ENCODE peak calls at places on chromosomes 1 and 21, in seven cellular contexts. One of them, this sample, is unnamed. For H3K4me1 and H3K36me3, the result is how much of the 10 kb centered on the place peaks cover.

GRCh38 chr1:196180847-196181593 is 427.2 kb downstream of the KCNT2 start:
- DNase-seq in heart left ventricle: no peak
- DNase-seq in endodermal cell: no peak
- DNase-seq in neuronal stem cell: no peak
- DNase-seq in aorta: no peak
- DNase-seq in body of pancreas: no peak
- DNase-seq in CD4-positive, CD25-positive, alpha-beta regulatory T cell: no peak
- DNase-seq in this sample: no peak

GRCh38 chr1:233448290-233448689 is 120.8 kb downstream of the MAP3K21 start:
- DNase-seq in heart left ventricle: no peak
- DNase-seq in endodermal cell: no peak
- DNase-seq in body of pancreas: no peak
- DNase-seq in aorta: no peak
- DNase-seq in neuronal stem cell: no peak
- DNase-seq in CD4-positive, CD25-positive, alpha-beta regulatory T cell: no peak
- DNase-seq in this sample: no peak

GRCh38 chr1:71049951-71050598 is 2.5 kb upstream of the PTGER3 start:
- DNase-seq in heart left ventricle: no peak
- DNase-seq in CD4-positive, CD25-positive, alpha-beta regulatory T cell: peak
- DNase-seq in aorta: no peak
- DNase-seq in endodermal cell: peak
- DNase-seq in neuronal stem cell: peak
- DNase-seq in body of pancreas: no peak
- DNase-seq in this sample: peak

GRCh38 chr1:110356379-110356778 is 17.2 kb downstream of the RBM15 start:
- DNase-seq in heart left ventricle: no peak
- DNase-seq in endodermal cell: no peak
- DNase-seq in CD4-positive, CD25-positive, alpha-beta regulatory T cell: no peak
- DNase-seq in body of pancreas: no peak
- DNase-seq in aorta: no peak
- DNase-seq in neuronal stem cell: no peak
- DNase-seq in this sample: no peak

GRCh38 chr1:162276493-162276892 is 100.2 kb downstream of the SPATA46 start:
- DNase-seq in aorta: no peak
- DNase-seq in body of pancreas: no peak
- DNase-seq in endodermal cell: no peak
- DNase-seq in neuronal stem cell: no peak
- DNase-seq in CD4-positive, CD25-positive, alpha-beta regulatory T cell: no peak
- DNase-seq in heart left ventricle: no peak
- DNase-seq in this sample: no peak

GRCh38 chr1:243508303-243508713 is 252.5 kb downstream of the SDCCAG8 start:
- DNase-seq in CD4-positive, CD25-positive, alpha-beta regulatory T cell: peak
- DNase-seq in aorta: no peak
- DNase-seq in body of pancreas: no peak
- DNase-seq in heart left ventricle: no peak
- DNase-seq in endodermal cell: peak
- DNase-seq in neuronal stem cell: no peak
- DNase-seq in this sample: no peak

GRCh38 chr1:204107892-204108291 is 35.0 kb downstream of the SOX13 start:
- DNase-seq in aorta: peak
- DNase-seq in neuronal stem cell: no peak
- DNase-seq in CD4-positive, CD25-positive, alpha-beta regulatory T cell: no peak
- DNase-seq in endodermal cell: no peak
- DNase-seq in heart left ventricle: no peak
- DNase-seq in body of pancreas: no peak
- DNase-seq in this sample: no peak

GRCh38 chr1:160874935-160875334 is 10.0 kb downstream of the ITLN1 start:
- DNase-seq in aorta: no peak
- DNase-seq in endodermal cell: no peak
- DNase-seq in heart left ventricle: no peak
- DNase-seq in CD4-positive, CD25-positive, alpha-beta regulatory T cell: no peak
- DNase-seq in body of pancreas: no peak
- DNase-seq in neuronal stem cell: no peak
- DNase-seq in this sample: no peak

GRCh38 chr1:231926933-231927332 is 300.3 kb downstream of the DISC1 start:
- DNase-seq in aorta: no peak
- DNase-seq in endodermal cell: no peak
- DNase-seq in body of pancreas: no peak
- DNase-seq in heart left ventricle: no peak
- DNase-seq in CD4-positive, CD25-positive, alpha-beta regulatory T cell: no peak
- DNase-seq in neuronal stem cell: no peak
- DNase-seq in this sample: no peak

GRCh38 chr21:36684957-36685714 is 13.8 kb upstream of the SIM2 start:
- DNase-seq in neuronal stem cell: no peak
- DNase-seq in body of pancreas: no peak
- DNase-seq in CD4-positive, CD25-positive, alpha-beta regulatory T cell: no peak
- DNase-seq in heart left ventricle: no peak
- DNase-seq in aorta: no peak
- DNase-seq in endodermal cell: no peak
- DNase-seq in this sample: no peak

DNA sequence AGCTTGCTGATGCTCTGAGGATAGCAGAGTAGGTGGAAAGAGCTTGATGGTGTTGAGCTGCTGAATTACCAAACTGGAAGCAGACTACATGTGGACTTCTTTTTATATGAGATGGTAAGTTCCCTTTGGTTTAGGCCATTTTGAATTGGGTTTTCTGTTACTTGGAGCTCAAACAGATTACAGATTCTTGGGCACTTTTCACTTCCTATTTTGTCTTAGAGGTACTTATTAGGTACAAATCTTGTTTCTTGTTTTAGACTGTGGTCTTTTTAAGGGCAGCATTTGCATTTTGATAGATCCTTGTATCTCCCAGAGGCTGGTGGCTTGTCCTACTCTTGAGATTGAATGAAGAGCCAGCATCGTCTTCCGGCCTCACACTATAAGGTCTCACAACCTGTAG is 70.2 kb downstream of the GADD45A start:
- DNase-seq in body of pancreas: no peak
- DNase-seq in heart left ventricle: no peak
- DNase-seq in neuronal stem cell: no peak
- DNase-seq in CD4-positive, CD25-positive, alpha-beta regulatory T cell: no peak
- DNase-seq in endodermal cell: no peak
- DNase-seq in aorta: no peak
- DNase-seq in this sample: no peak
- H3K4me1 ChIP-seq in body of pancreas: under half
- H3K4me1 ChIP-seq in heart left ventricle: under half
- H3K4me1 ChIP-seq in neuronal stem cell: under half
- H3K4me1 ChIP-seq in CD4-positive, CD25-positive, alpha-beta regulatory T cell: under half
- H3K4me1 ChIP-seq in endodermal cell: under half
- H3K4me1 ChIP-seq in aorta: under half
- H3K4me1 ChIP-seq in this sample: under half

GRCh38 chr1:151318975-151319374 is 8.2 kb downstream of the PI4KB start:
- DNase-seq in aorta: no peak
- DNase-seq in heart left ventricle: no peak
- DNase-seq in endodermal cell: no peak
- DNase-seq in neuronal stem cell: no peak
- DNase-seq in CD4-positive, CD25-positive, alpha-beta regulatory T cell: no peak
- DNase-seq in body of pancreas: no peak
- DNase-seq in this sample: no peak

GRCh38 chr1:151314137-151314875 is 12.9 kb downstream of the PI4KB start:
- DNase-seq in neuronal stem cell: no peak
- DNase-seq in CD4-positive, CD25-positive, alpha-beta regulatory T cell: no peak
- DNase-seq in endodermal cell: no peak
- DNase-seq in heart left ventricle: peak
- DNase-seq in body of pancreas: peak
- DNase-seq in aorta: peak
- DNase-seq in this sample: no peak

GRCh38 chr1:151313501-151313900 is 13.7 kb downstream of the PI4KB start:
- DNase-seq in CD4-positive, CD25-positive, alpha-beta regulatory T cell: no peak
- DNase-seq in body of pancreas: no peak
- DNase-seq in endodermal cell: no peak
- DNase-seq in heart left ventricle: no peak
- DNase-seq in aorta: no peak
- DNase-seq in neuronal stem cell: no peak
- DNase-seq in this sample: no peak

GRCh38 chr1:151312439-151313225 is 14.6 kb downstream of the PI4KB start:
- DNase-seq in neuronal stem cell: no peak
- DNase-seq in endodermal cell: no peak
- DNase-seq in CD4-positive, CD25-positive, alpha-beta regulatory T cell: no peak
- DNase-seq in aorta: no peak
- DNase-seq in body of pancreas: no peak
- DNase-seq in heart left ventricle: no peak
- DNase-seq in this sample: no peak

GRCh38 chr1:151315565-151316235 is 11.5 kb downstream of the PI4KB start:
- DNase-seq in endodermal cell: no peak
- DNase-seq in body of pancreas: no peak
- DNase-seq in CD4-positive, CD25-positive, alpha-beta regulatory T cell: no peak
- DNase-seq in neuronal stem cell: no peak
- DNase-seq in aorta: no peak
- DNase-seq in heart left ventricle: no peak
- DNase-seq in this sample: no peak
- H3K36me3 ChIP-seq in endodermal cell: half or more
- H3K36me3 ChIP-seq in body of pancreas: under half
- H3K36me3 ChIP-seq in CD4-positive, CD25-positive, alpha-beta regulatory T cell: half or more
- H3K36me3 ChIP-seq in neuronal stem cell: half or more
- H3K36me3 ChIP-seq in aorta: under half
- H3K36me3 ChIP-seq in heart left ventricle: half or more
- H3K36me3 ChIP-seq in this sample: half or more

GRCh38 chr1:156727914-156728598 is at the start of gene METTL25B:
- DNase-seq in heart left ventricle: peak
- DNase-seq in neuronal stem cell: peak
- DNase-seq in aorta: peak
- DNase-seq in endodermal cell: peak
- DNase-seq in CD4-positive, CD25-positive, alpha-beta regulatory T cell: no peak
- DNase-seq in body of pancreas: peak
- DNase-seq in this sample: no peak

GRCh38 chr1:156727492-156727891 is 777 bp upstream of the METTL25B start:
- DNase-seq in heart left ventricle: no peak
- DNase-seq in aorta: no peak
- DNase-seq in endodermal cell: no peak
- DNase-seq in CD4-positive, CD25-positive, alpha-beta regulatory T cell: no peak
- DNase-seq in neuronal stem cell: no peak
- DNase-seq in body of pancreas: no peak
- DNase-seq in this sample: no peak

GRCh38 chr1:156721131-156721924 is 6.9 kb upstream of the METTL25B start:
- DNase-seq in neuronal stem cell: no peak
- DNase-seq in endodermal cell: no peak
- DNase-seq in heart left ventricle: no peak
- DNase-seq in CD4-positive, CD25-positive, alpha-beta regulatory T cell: no peak
- DNase-seq in aorta: no peak
- DNase-seq in body of pancreas: no peak
- DNase-seq in this sample: no peak

GRCh38 chr1:156726549-156727226 is 1.6 kb upstream of the METTL25B start:
- DNase-seq in aorta: no peak
- DNase-seq in body of pancreas: peak
- DNase-seq in neuronal stem cell: no peak
- DNase-seq in endodermal cell: peak
- DNase-seq in heart left ventricle: peak
- DNase-seq in CD4-positive, CD25-positive, alpha-beta regulatory T cell: peak
- DNase-seq in this sample: peak

GRCh38 chr1:156725683-156726280 is 2.5 kb upstream of the METTL25B start:
- DNase-seq in body of pancreas: peak
- DNase-seq in endodermal cell: peak
- DNase-seq in CD4-positive, CD25-positive, alpha-beta regulatory T cell: peak
- DNase-seq in aorta: peak
- DNase-seq in neuronal stem cell: peak
- DNase-seq in heart left ventricle: peak
- DNase-seq in this sample: peak
- H3K4me3 ChIP-seq in body of pancreas: no peak
- H3K4me3 ChIP-seq in endodermal cell: peak
- H3K4me3 ChIP-seq in CD4-positive, CD25-positive, alpha-beta regulatory T cell: peak
- H3K4me3 ChIP-seq in aorta: peak
- H3K4me3 ChIP-seq in neuronal stem cell: no peak
- H3K4me3 ChIP-seq in heart left ventricle: peak
- H3K4me3 ChIP-seq in this sample: peak

GRCh38 chr1:94596260-94596659 is 54.7 kb upstream of the F3 start:
- DNase-seq in aorta: no peak
- DNase-seq in body of pancreas: no peak
- DNase-seq in neuronal stem cell: no peak
- DNase-seq in endodermal cell: peak
- DNase-seq in CD4-positive, CD25-positive, alpha-beta regulatory T cell: no peak
- DNase-seq in heart left ventricle: no peak
- DNase-seq in this sample: no peak
- H3K4me1 ChIP-seq in aorta: under half
- H3K4me1 ChIP-seq in body of pancreas: under half
- H3K4me1 ChIP-seq in neuronal stem cell: under half
- H3K4me1 ChIP-seq in endodermal cell: under half
- H3K4me1 ChIP-seq in CD4-positive, CD25-positive, alpha-beta regulatory T cell: under half
- H3K4me1 ChIP-seq in heart left ventricle: under half
- H3K4me1 ChIP-seq in this sample: under half

DNA sequence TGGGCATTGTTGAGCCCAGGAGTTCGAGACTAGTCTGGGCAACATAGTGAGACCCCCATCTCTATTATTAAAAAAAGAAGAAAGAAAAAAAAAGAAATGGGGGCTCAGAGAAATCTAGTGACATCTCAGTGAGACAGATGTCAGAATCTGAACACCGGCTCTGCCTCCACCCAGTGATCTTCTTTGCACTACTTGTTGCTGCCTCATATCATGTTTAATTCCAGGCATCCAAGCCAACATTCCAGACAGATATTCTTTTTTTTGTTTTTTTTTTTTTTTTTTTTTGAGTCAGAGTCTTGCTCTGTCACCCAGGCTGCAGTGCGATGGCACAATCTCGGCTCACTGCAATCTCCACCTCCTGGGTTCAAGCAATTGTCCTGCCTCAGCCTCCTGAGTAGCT is 5.0 kb upstream of the ARL8A start:
- DNase-seq in neuronal stem cell: no peak
- DNase-seq in endodermal cell: no peak
- DNase-seq in aorta: no peak
- DNase-seq in body of pancreas: no peak
- DNase-seq in heart left ventricle: no peak
- DNase-seq in CD4-positive, CD25-positive, alpha-beta regulatory T cell: no peak
- DNase-seq in this sample: no peak
- H3K36me3 ChIP-seq in neuronal stem cell: under half
- H3K36me3 ChIP-seq in endodermal cell: under half
- H3K36me3 ChIP-seq in aorta: under half
- H3K36me3 ChIP-seq in body of pancreas: under half
- H3K36me3 ChIP-seq in heart left ventricle: under half
- H3K36me3 ChIP-seq in CD4-positive, CD25-positive, alpha-beta regulatory T cell: half or more
- H3K36me3 ChIP-seq in this sample: half or more

GRCh38 chr1:77282866-77283539 is 1.2 kb downstream of the AK5 start:
- DNase-seq in body of pancreas: no peak
- DNase-seq in heart left ventricle: no peak
- DNase-seq in neuronal stem cell: no peak
- DNase-seq in CD4-positive, CD25-positive, alpha-beta regulatory T cell: peak
- DNase-seq in endodermal cell: peak
- DNase-seq in aorta: peak
- DNase-seq in this sample: no peak
- H3K4me3 ChIP-seq in body of pancreas: no peak
- H3K4me3 ChIP-seq in heart left ventricle: peak
- H3K4me3 ChIP-seq in neuronal stem cell: peak
- H3K4me3 ChIP-seq in CD4-positive, CD25-positive, alpha-beta regulatory T cell: peak
- H3K4me3 ChIP-seq in endodermal cell: peak
- H3K4me3 ChIP-seq in aorta: peak
- H3K4me3 ChIP-seq in this sample: peak